ENCODE peak calls at places on chromosomes 2 and 18, in eight cellular contexts. Q is cardiac fibroblast; U is heart left ventricle; K is NCI-H1092; L is occipital lobe; A is HFFc6; D is activated naive CD4-positive, alpha-beta T cell treated with anti-CD3 and anti-CD28 coated beads for 36 hours; J is cardiac muscle cell. S is an unnamed sample.

GRCh38 chr2:176534798-176535479 is 265.7 kb downstream of the MTX2 start:
- DNase-seq in U (no peak), L (no peak), K (peak; percentile 43), Q (peak; percentile 46), D (no peak), A (peak; percentile 79), J (peak; percentile 33), S (no peak)

GRCh38 chr2:182649316-182649715 is 66.7 kb upstream of the DNAJC10 start:
- DNase-seq in K (peak; percentile 9), D (no peak), A (peak; percentile 15), U (no peak), Q (peak; percentile 79), J (peak; percentile 75), L (no peak), S (peak; percentile 53)

GRCh38 chr2:11768940-11769339 is 22.5 kb downstream of the LPIN1 start:
- DNase-seq in A (no peak), L (no peak), D (no peak), Q (peak; percentile 21), K (no peak), U (no peak), J (peak; percentile 15), S (no peak)

GRCh38 chr2:25305809-25306208 is 35.9 kb downstream of the DNMT3A start:
- DNase-seq in D (no peak), U (no peak), K (peak; percentile 38), A (no peak), J (no peak), Q (peak; percentile 44), L (no peak), S (peak; percentile 86)

GRCh38 chr2:113891265-113891959 is 1.5 kb downstream of the ACTR3 start:
- DNase-seq in Q (peak; percentile 27), K (no peak), L (no peak), J (peak; percentile 46), D (no peak), U (no peak), A (no peak), S (no peak)

GRCh38 chr2:217653240-217653639 is 349.6 kb downstream of the TNS1 start:
- DNase-seq in K (no peak), Q (peak; percentile 68), A (peak; percentile 96), J (peak; percentile 69), L (peak; percentile 36), D (no peak), U (no peak), S (no peak)

GRCh38 chr2:239688098-239688497 is 287.3 kb upstream of the HDAC4 start:
- DNase-seq in J (no peak), U (no peak), K (no peak), A (no peak), D (no peak), Q (no peak), L (no peak), S (no peak)

GRCh38 chr18:78634061-78634696 is 345.4 kb upstream of the SALL3 start:
- DNase-seq in J (no peak), K (no peak), D (no peak), Q (no peak), L (no peak), U (no peak), A (no peak), S (no peak)

GRCh38 chr2:1713156-1713838 is 31.0 kb downstream of the PXDN start:
- DNase-seq in L (no peak), U (no peak), J (no peak), D (no peak), A (no peak), Q (no peak), K (no peak), S (no peak)

GRCh38 chr2:186884585-186884984 is 35.6 kb upstream of the ZSWIM2 start:
- DNase-seq in D (no peak), L (no peak), Q (peak; percentile 33), U (no peak), A (no peak), J (peak; percentile 30), K (no peak), S (no peak)

GRCh38 chr2:61763605-61764034 is 90.2 kb downstream of the FAM161A start:
- DNase-seq in Q (peak; percentile 91), U (peak; percentile 87), J (peak; percentile 93), D (no peak), A (peak; percentile 81), L (peak; percentile 84), K (peak; percentile 79), S (peak; percentile 67)

GRCh38 chr2:169302364-169302763 is 60.0 kb downstream of the LRP2 start:
- DNase-seq in U (no peak), A (no peak), Q (no peak), D (no peak), J (no peak), L (no peak), K (no peak), S (no peak)

GRCh38 chr2:39407516-39408296 is 29.4 kb downstream of the MAP4K3 start:
- DNase-seq in U (no peak), J (no peak), K (no peak), L (no peak), A (no peak), Q (no peak), D (no peak), S (no peak)

GRCh38 chr18:13381907-13382682 is 163.5 kb downstream of the LDLRAD4 start:
- DNase-seq in U (peak; percentile 81), J (peak; percentile 75), A (no peak), Q (peak; percentile 78), K (no peak), D (peak; percentile 54), L (peak; percentile 36), S (no peak)

GRCh38 chr2:43383533-43383932 is 157.1 kb upstream of the ZFP36L2 start:
- DNase-seq in L (no peak), U (no peak), Q (no peak), J (no peak), K (no peak), D (no peak), A (no peak), S (no peak)

GRCh38 chr2:107187870-107188269 is 301.9 kb upstream of the ST6GAL2 start:
- DNase-seq in K (no peak), L (no peak), J (no peak), A (no peak), U (no peak), D (no peak), Q (no peak), S (no peak)

GRCh38 chr2:190340369-190340768 is 3.0 kb upstream of the INPP1 start:
- DNase-seq in J (no peak), A (no peak), L (no peak), Q (no peak), U (no peak), K (no peak), D (no peak), S (no peak)

GRCh38 chr18:45654677-45655076 is 39.4 kb downstream of the SLC14A2 start:
- DNase-seq in L (no peak), D (no peak), A (no peak), Q (no peak), K (no peak), U (no peak), J (no peak), S (no peak)

GRCh38 chr2:102826904-102827303 is 65.1 kb downstream of the TMEM182 start:
- DNase-seq in D (no peak), U (peak; percentile 67), K (peak; percentile 80), Q (peak; percentile 13), J (peak; percentile 11), A (no peak), L (no peak), S (peak; percentile 86)

GRCh38 chr2:11583840-11584529 is 50.1 kb downstream of the GREB1 start:
- DNase-seq in J (peak; percentile 96), D (peak; percentile 96), K (peak; percentile 44), U (peak; percentile 72), L (peak; percentile 85), A (peak; percentile 95), Q (peak; percentile 94), S (peak; percentile 52)

GRCh38 chr2:67564626-67565025 is 167.5 kb downstream of the ETAA1 start:
- DNase-seq in K (no peak), Q (no peak), L (no peak), A (no peak), D (no peak), U (no peak), J (no peak), S (no peak)

GRCh38 chr2:218798767-218799504 is 17.0 kb downstream of the CYP27A1 start:
- DNase-seq in Q (peak; percentile 10), L (no peak), K (no peak), J (peak; percentile 57), D (no peak), A (no peak), U (no peak), S (no peak)

GRCh38 chr2:2805263-2805662 is 474.2 kb upstream of the MYT1L start:
- DNase-seq in J (no peak), D (no peak), U (no peak), Q (no peak), A (no peak), L (no peak), K (no peak), S (no peak)

GRCh38 chr2:36785179-36785795 is 88.8 kb downstream of the VIT start:
- DNase-seq in U (peak; percentile 54), J (peak; percentile 81), K (no peak), D (peak; percentile 80), Q (peak; percentile 80), A (peak; percentile 37), L (no peak), S (peak; percentile 3)

GRCh38 chr2:9110893-9111569 is 95.6 kb upstream of the ASAP2 start:
- DNase-seq in D (no peak), L (no peak), J (no peak), Q (no peak), K (no peak), A (no peak), U (no peak), S (no peak)

GRCh38 chr2:189901664-189902063 is 117.4 kb downstream of the PMS1 start:
- DNase-seq in L (no peak), D (no peak), A (no peak), U (no peak), J (no peak), Q (no peak), K (no peak), S (no peak)

GRCh38 chr2:203683932-203684556 is 22.4 kb upstream of the CD28 start:
- DNase-seq in J (peak; percentile 90), U (no peak), K (no peak), Q (peak; percentile 90), L (no peak), D (peak; percentile 77), A (peak; percentile 72), S (no peak)

GRCh38 chr2:65564299-65564698 is 131.9 kb upstream of the SPRED2 start:
- DNase-seq in Q (no peak), K (no peak), U (no peak), J (no peak), A (no peak), D (no peak), L (no peak), S (no peak)

GRCh38 chr2:176537932-176538331 is 268.7 kb downstream of the MTX2 start:
- DNase-seq in K (no peak), U (no peak), Q (no peak), L (no peak), J (no peak), A (no peak), D (no peak), S (no peak)

GRCh38 chr18:11654736-11655604 is 34.1 kb upstream of the GNAL start:
- DNase-seq in D (peak; percentile 71), Q (peak; percentile 32), A (peak; percentile 7), J (peak; percentile 44), U (peak; percentile 50), L (peak; percentile 12), K (no peak), S (no peak)

GRCh38 chr2:134289225-134289624 is 35.4 kb downstream of the MGAT5 start:
- DNase-seq in U (peak; percentile 38), A (no peak), Q (no peak), L (no peak), K (no peak), D (peak; percentile 52), J (no peak), S (no peak)

GRCh38 chr2:162063281-162063680 is 10.7 kb downstream of the DPP4 start:
- DNase-seq in J (no peak), L (no peak), D (peak; percentile 26), U (no peak), A (no peak), Q (no peak), K (no peak), S (no peak)

GRCh38 chr2:98479959-98480524 is 35.4 kb downstream of the INPP4A start:
- DNase-seq in Q (peak; percentile 82), A (peak; percentile 63), U (peak; percentile 67), D (peak; percentile 70), K (peak; percentile 38), L (no peak), J (peak; percentile 73), S (peak; percentile 84)

GRCh38 chr18:42087195-42087594 is 132.2 kb downstream of the PIK3C3 start:
- DNase-seq in D (no peak), L (no peak), J (no peak), U (no peak), Q (no peak), A (no peak), K (no peak), S (no peak)